ENCODE peak calls at places on chromosome 13, in nine cellular contexts. One of them, this sample, is unnamed.

GRCh38 chr13:49356224-49356623 is 87.6 kb downstream of the CAB39L start:
- DNase-seq in cardiac fibroblast: peak
- DNase-seq in choroid plexus epithelial cell: peak
- DNase-seq in D341Med: no peak
- DNase-seq in ascending aorta: no peak
- DNase-seq in GM20000: no peak
- DNase-seq in stimulated activated CD8-positive, alpha-beta memory T cell treated with anti-CD3 and anti-CD28 coated beads, Interleukin-7, amount 100 ng/mL, for 4 hours: no peak
- DNase-seq in heart right ventricle: no peak
- DNase-seq in ecto neural progenitor cell: no peak
- DNase-seq in this sample: no peak

GRCh38 chr13:110387451-110388140 is 80.5 kb downstream of the COL4A2 start:
- DNase-seq in cardiac fibroblast: peak
- DNase-seq in choroid plexus epithelial cell: peak
- DNase-seq in D341Med: no peak
- DNase-seq in ascending aorta: peak
- DNase-seq in GM20000: peak
- DNase-seq in stimulated activated CD8-positive, alpha-beta memory T cell treated with anti-CD3 and anti-CD28 coated beads, Interleukin-7, amount 100 ng/mL, for 4 hours: no peak
- DNase-seq in heart right ventricle: peak
- DNase-seq in ecto neural progenitor cell: no peak
- DNase-seq in this sample: peak

GRCh38 chr13:36345438-36346221 is 564 bp downstream of the SPART start:
- DNase-seq in cardiac fibroblast: peak
- DNase-seq in choroid plexus epithelial cell: peak
- DNase-seq in D341Med: peak
- DNase-seq in ascending aorta: peak
- DNase-seq in GM20000: peak
- DNase-seq in stimulated activated CD8-positive, alpha-beta memory T cell treated with anti-CD3 and anti-CD28 coated beads, Interleukin-7, amount 100 ng/mL, for 4 hours: peak
- DNase-seq in heart right ventricle: peak
- DNase-seq in ecto neural progenitor cell: peak
- DNase-seq in this sample: peak

GRCh38 chr13:79108914-79109643 is 297.0 kb downstream of the RBM26 start:
- DNase-seq in cardiac fibroblast: no peak
- DNase-seq in choroid plexus epithelial cell: no peak
- DNase-seq in D341Med: no peak
- DNase-seq in ascending aorta: no peak
- DNase-seq in GM20000: no peak
- DNase-seq in stimulated activated CD8-positive, alpha-beta memory T cell treated with anti-CD3 and anti-CD28 coated beads, Interleukin-7, amount 100 ng/mL, for 4 hours: no peak
- DNase-seq in heart right ventricle: no peak
- DNase-seq in ecto neural progenitor cell: no peak
- DNase-seq in this sample: no peak

GRCh38 chr13:85287528-85287927 is 511.7 kb downstream of the SLITRK6 start:
- DNase-seq in cardiac fibroblast: no peak
- DNase-seq in choroid plexus epithelial cell: no peak
- DNase-seq in D341Med: no peak
- DNase-seq in ascending aorta: no peak
- DNase-seq in GM20000: no peak
- DNase-seq in stimulated activated CD8-positive, alpha-beta memory T cell treated with anti-CD3 and anti-CD28 coated beads, Interleukin-7, amount 100 ng/mL, for 4 hours: no peak
- DNase-seq in heart right ventricle: no peak
- DNase-seq in ecto neural progenitor cell: no peak
- DNase-seq in this sample: no peak

GRCh38 chr13:32426191-32426980 is 1.5 kb downstream of the N4BP2L1 start:
- DNase-seq in cardiac fibroblast: no peak
- DNase-seq in choroid plexus epithelial cell: peak
- DNase-seq in D341Med: no peak
- DNase-seq in ascending aorta: no peak
- DNase-seq in GM20000: peak
- DNase-seq in stimulated activated CD8-positive, alpha-beta memory T cell treated with anti-CD3 and anti-CD28 coated beads, Interleukin-7, amount 100 ng/mL, for 4 hours: peak
- DNase-seq in heart right ventricle: no peak
- DNase-seq in ecto neural progenitor cell: no peak
- DNase-seq in this sample: no peak

GRCh38 chr13:79736356-79736755 is 255.4 kb downstream of the NDFIP2 start:
- DNase-seq in cardiac fibroblast: no peak
- DNase-seq in choroid plexus epithelial cell: no peak
- DNase-seq in D341Med: no peak
- DNase-seq in ascending aorta: no peak
- DNase-seq in GM20000: no peak
- DNase-seq in stimulated activated CD8-positive, alpha-beta memory T cell treated with anti-CD3 and anti-CD28 coated beads, Interleukin-7, amount 100 ng/mL, for 4 hours: no peak
- DNase-seq in heart right ventricle: no peak
- DNase-seq in ecto neural progenitor cell: no peak
- DNase-seq in this sample: no peak

GRCh38 chr13:30224732-30225131 is 82.6 kb downstream of the KATNAL1 start:
- DNase-seq in cardiac fibroblast: peak
- DNase-seq in choroid plexus epithelial cell: peak
- DNase-seq in D341Med: no peak
- DNase-seq in ascending aorta: no peak
- DNase-seq in GM20000: no peak
- DNase-seq in stimulated activated CD8-positive, alpha-beta memory T cell treated with anti-CD3 and anti-CD28 coated beads, Interleukin-7, amount 100 ng/mL, for 4 hours: no peak
- DNase-seq in heart right ventricle: no peak
- DNase-seq in ecto neural progenitor cell: no peak
- DNase-seq in this sample: no peak

GRCh38 chr13:59437902-59438301 is 725.8 kb downstream of the DIAPH3 start:
- DNase-seq in cardiac fibroblast: no peak
- DNase-seq in choroid plexus epithelial cell: no peak
- DNase-seq in D341Med: no peak
- DNase-seq in ascending aorta: no peak
- DNase-seq in GM20000: no peak
- DNase-seq in stimulated activated CD8-positive, alpha-beta memory T cell treated with anti-CD3 and anti-CD28 coated beads, Interleukin-7, amount 100 ng/mL, for 4 hours: no peak
- DNase-seq in heart right ventricle: no peak
- DNase-seq in ecto neural progenitor cell: no peak
- DNase-seq in this sample: no peak

GRCh38 chr13:25886438-25887214 is 165.2 kb downstream of the SHISA2 start:
- DNase-seq in cardiac fibroblast: peak
- DNase-seq in choroid plexus epithelial cell: peak
- DNase-seq in D341Med: no peak
- DNase-seq in ascending aorta: no peak
- DNase-seq in GM20000: no peak
- DNase-seq in stimulated activated CD8-positive, alpha-beta memory T cell treated with anti-CD3 and anti-CD28 coated beads, Interleukin-7, amount 100 ng/mL, for 4 hours: no peak
- DNase-seq in heart right ventricle: no peak
- DNase-seq in ecto neural progenitor cell: no peak
- DNase-seq in this sample: no peak

GRCh38 chr13:84230568-84230967 is 348.3 kb upstream of the SLITRK1 start:
- DNase-seq in cardiac fibroblast: no peak
- DNase-seq in choroid plexus epithelial cell: no peak
- DNase-seq in D341Med: no peak
- DNase-seq in ascending aorta: no peak
- DNase-seq in GM20000: no peak
- DNase-seq in stimulated activated CD8-positive, alpha-beta memory T cell treated with anti-CD3 and anti-CD28 coated beads, Interleukin-7, amount 100 ng/mL, for 4 hours: no peak
- DNase-seq in heart right ventricle: no peak
- DNase-seq in ecto neural progenitor cell: no peak
- DNase-seq in this sample: no peak

GRCh38 chr13:90047600-90047999 is 1299.9 kb upstream of the MIR17HG start:
- DNase-seq in cardiac fibroblast: no peak
- DNase-seq in choroid plexus epithelial cell: no peak
- DNase-seq in D341Med: no peak
- DNase-seq in ascending aorta: no peak
- DNase-seq in GM20000: no peak
- DNase-seq in stimulated activated CD8-positive, alpha-beta memory T cell treated with anti-CD3 and anti-CD28 coated beads, Interleukin-7, amount 100 ng/mL, for 4 hours: no peak
- DNase-seq in heart right ventricle: no peak
- DNase-seq in ecto neural progenitor cell: no peak
- DNase-seq in this sample: no peak

GRCh38 chr13:114046447-114046846 is 72.6 kb upstream of the C13orf46 start:
- DNase-seq in cardiac fibroblast: no peak
- DNase-seq in choroid plexus epithelial cell: no peak
- DNase-seq in D341Med: no peak
- DNase-seq in ascending aorta: no peak
- DNase-seq in GM20000: no peak
- DNase-seq in stimulated activated CD8-positive, alpha-beta memory T cell treated with anti-CD3 and anti-CD28 coated beads, Interleukin-7, amount 100 ng/mL, for 4 hours: no peak
- DNase-seq in heart right ventricle: no peak
- DNase-seq in ecto neural progenitor cell: no peak
- DNase-seq in this sample: no peak

GRCh38 chr13:78228211-78228610 is 309.6 kb upstream of the EDNRB start:
- DNase-seq in cardiac fibroblast: peak
- DNase-seq in choroid plexus epithelial cell: no peak
- DNase-seq in D341Med: no peak
- DNase-seq in ascending aorta: no peak
- DNase-seq in GM20000: no peak
- DNase-seq in stimulated activated CD8-positive, alpha-beta memory T cell treated with anti-CD3 and anti-CD28 coated beads, Interleukin-7, amount 100 ng/mL, for 4 hours: no peak
- DNase-seq in heart right ventricle: no peak
- DNase-seq in ecto neural progenitor cell: no peak
- DNase-seq in this sample: no peak

GRCh38 chr13:48265217-48265815 is 32.3 kb downstream of the ITM2B start:
- DNase-seq in cardiac fibroblast: no peak
- DNase-seq in choroid plexus epithelial cell: no peak
- DNase-seq in D341Med: no peak
- DNase-seq in ascending aorta: no peak
- DNase-seq in GM20000: peak
- DNase-seq in stimulated activated CD8-positive, alpha-beta memory T cell treated with anti-CD3 and anti-CD28 coated beads, Interleukin-7, amount 100 ng/mL, for 4 hours: peak
- DNase-seq in heart right ventricle: no peak
- DNase-seq in ecto neural progenitor cell: no peak
- DNase-seq in this sample: no peak

GRCh38 chr13:106230450-106230849 is 305.0 kb downstream of the EFNB2 start:
- DNase-seq in cardiac fibroblast: peak
- DNase-seq in choroid plexus epithelial cell: peak
- DNase-seq in D341Med: no peak
- DNase-seq in ascending aorta: no peak
- DNase-seq in GM20000: no peak
- DNase-seq in stimulated activated CD8-positive, alpha-beta memory T cell treated with anti-CD3 and anti-CD28 coated beads, Interleukin-7, amount 100 ng/mL, for 4 hours: no peak
- DNase-seq in heart right ventricle: no peak
- DNase-seq in ecto neural progenitor cell: no peak
- DNase-seq in this sample: no peak

GRCh38 chr13:103403814-103404213 is 337.6 kb upstream of the SLC10A2 start:
- DNase-seq in cardiac fibroblast: no peak
- DNase-seq in choroid plexus epithelial cell: no peak
- DNase-seq in D341Med: no peak
- DNase-seq in ascending aorta: no peak
- DNase-seq in GM20000: no peak
- DNase-seq in stimulated activated CD8-positive, alpha-beta memory T cell treated with anti-CD3 and anti-CD28 coated beads, Interleukin-7, amount 100 ng/mL, for 4 hours: no peak
- DNase-seq in heart right ventricle: no peak
- DNase-seq in ecto neural progenitor cell: no peak
- DNase-seq in this sample: no peak

GRCh38 chr13:59442946-59443345 is 720.8 kb downstream of the DIAPH3 start:
- DNase-seq in cardiac fibroblast: peak
- DNase-seq in choroid plexus epithelial cell: peak
- DNase-seq in D341Med: no peak
- DNase-seq in ascending aorta: no peak
- DNase-seq in GM20000: no peak
- DNase-seq in stimulated activated CD8-positive, alpha-beta memory T cell treated with anti-CD3 and anti-CD28 coated beads, Interleukin-7, amount 100 ng/mL, for 4 hours: no peak
- DNase-seq in heart right ventricle: no peak
- DNase-seq in ecto neural progenitor cell: no peak
- DNase-seq in this sample: no peak

GRCh38 chr13:110486061-110486780 is 75.3 kb downstream of the RAB20 start:
- DNase-seq in cardiac fibroblast: no peak
- DNase-seq in choroid plexus epithelial cell: no peak
- DNase-seq in D341Med: no peak
- DNase-seq in ascending aorta: no peak
- DNase-seq in GM20000: no peak
- DNase-seq in stimulated activated CD8-positive, alpha-beta memory T cell treated with anti-CD3 and anti-CD28 coated beads, Interleukin-7, amount 100 ng/mL, for 4 hours: no peak
- DNase-seq in heart right ventricle: no peak
- DNase-seq in ecto neural progenitor cell: no peak
- DNase-seq in this sample: no peak

GRCh38 chr13:100532090-100532766 is 56.4 kb downstream of the GGACT start:
- DNase-seq in cardiac fibroblast: no peak
- DNase-seq in choroid plexus epithelial cell: no peak
- DNase-seq in D341Med: no peak
- DNase-seq in ascending aorta: no peak
- DNase-seq in GM20000: no peak
- DNase-seq in stimulated activated CD8-positive, alpha-beta memory T cell treated with anti-CD3 and anti-CD28 coated beads, Interleukin-7, amount 100 ng/mL, for 4 hours: no peak
- DNase-seq in heart right ventricle: no peak
- DNase-seq in ecto neural progenitor cell: no peak
- DNase-seq in this sample: no peak

GRCh38 chr13:43303040-43303729 is 279.8 kb downstream of the DNAJC15 start:
- DNase-seq in cardiac fibroblast: peak
- DNase-seq in choroid plexus epithelial cell: peak
- DNase-seq in D341Med: peak
- DNase-seq in ascending aorta: no peak
- DNase-seq in GM20000: peak
- DNase-seq in stimulated activated CD8-positive, alpha-beta memory T cell treated with anti-CD3 and anti-CD28 coated beads, Interleukin-7, amount 100 ng/mL, for 4 hours: no peak
- DNase-seq in heart right ventricle: peak
- DNase-seq in ecto neural progenitor cell: peak
- DNase-seq in this sample: peak

GRCh38 chr13:28392896-28393295 is 102.0 kb downstream of the FLT1 start:
- DNase-seq in cardiac fibroblast: no peak
- DNase-seq in choroid plexus epithelial cell: no peak
- DNase-seq in D341Med: no peak
- DNase-seq in ascending aorta: no peak
- DNase-seq in GM20000: no peak
- DNase-seq in stimulated activated CD8-positive, alpha-beta memory T cell treated with anti-CD3 and anti-CD28 coated beads, Interleukin-7, amount 100 ng/mL, for 4 hours: no peak
- DNase-seq in heart right ventricle: no peak
- DNase-seq in ecto neural progenitor cell: no peak
- DNase-seq in this sample: no peak

GRCh38 chr13:73304442-73304841 is 245.6 kb downstream of the KLF5 start:
- DNase-seq in cardiac fibroblast: no peak
- DNase-seq in choroid plexus epithelial cell: no peak
- DNase-seq in D341Med: no peak
- DNase-seq in ascending aorta: no peak
- DNase-seq in GM20000: no peak
- DNase-seq in stimulated activated CD8-positive, alpha-beta memory T cell treated with anti-CD3 and anti-CD28 coated beads, Interleukin-7, amount 100 ng/mL, for 4 hours: no peak
- DNase-seq in heart right ventricle: no peak
- DNase-seq in ecto neural progenitor cell: no peak
- DNase-seq in this sample: no peak

GRCh38 chr13:43831088-43831487 is 44.3 kb upstream of the ENOX1 start:
- DNase-seq in cardiac fibroblast: peak
- DNase-seq in choroid plexus epithelial cell: peak
- DNase-seq in D341Med: no peak
- DNase-seq in ascending aorta: no peak
- DNase-seq in GM20000: no peak
- DNase-seq in stimulated activated CD8-positive, alpha-beta memory T cell treated with anti-CD3 and anti-CD28 coated beads, Interleukin-7, amount 100 ng/mL, for 4 hours: no peak
- DNase-seq in heart right ventricle: no peak
- DNase-seq in ecto neural progenitor cell: no peak
- DNase-seq in this sample: no peak

GRCh38 chr13:76500894-76501293 is 385.3 kb downstream of the KCTD12 start:
- DNase-seq in cardiac fibroblast: no peak
- DNase-seq in choroid plexus epithelial cell: no peak
- DNase-seq in D341Med: no peak
- DNase-seq in ascending aorta: no peak
- DNase-seq in GM20000: no peak
- DNase-seq in stimulated activated CD8-positive, alpha-beta memory T cell treated with anti-CD3 and anti-CD28 coated beads, Interleukin-7, amount 100 ng/mL, for 4 hours: no peak
- DNase-seq in heart right ventricle: no peak
- DNase-seq in ecto neural progenitor cell: no peak
- DNase-seq in this sample: no peak

GRCh38 chr13:107447591-107447990 is 767.7 kb downstream of the LIG4 start:
- DNase-seq in cardiac fibroblast: no peak
- DNase-seq in choroid plexus epithelial cell: no peak
- DNase-seq in D341Med: no peak
- DNase-seq in ascending aorta: no peak
- DNase-seq in GM20000: no peak
- DNase-seq in stimulated activated CD8-positive, alpha-beta memory T cell treated with anti-CD3 and anti-CD28 coated beads, Interleukin-7, amount 100 ng/mL, for 4 hours: no peak
- DNase-seq in heart right ventricle: no peak
- DNase-seq in ecto neural progenitor cell: no peak
- DNase-seq in this sample: no peak

GRCh38 chr13:45718063-45718462 is 15.9 kb downstream of the CBY2 start:
- DNase-seq in cardiac fibroblast: peak
- DNase-seq in choroid plexus epithelial cell: peak
- DNase-seq in D341Med: peak
- DNase-seq in ascending aorta: no peak
- DNase-seq in GM20000: peak
- DNase-seq in stimulated activated CD8-positive, alpha-beta memory T cell treated with anti-CD3 and anti-CD28 coated beads, Interleukin-7, amount 100 ng/mL, for 4 hours: no peak
- DNase-seq in heart right ventricle: no peak
- DNase-seq in ecto neural progenitor cell: no peak
- DNase-seq in this sample: no peak

GRCh38 chr13:67620665-67621064 is 390.5 kb upstream of the PCDH9 start:
- DNase-seq in cardiac fibroblast: no peak
- DNase-seq in choroid plexus epithelial cell: peak
- DNase-seq in D341Med: no peak
- DNase-seq in ascending aorta: no peak
- DNase-seq in GM20000: no peak
- DNase-seq in stimulated activated CD8-positive, alpha-beta memory T cell treated with anti-CD3 and anti-CD28 coated beads, Interleukin-7, amount 100 ng/mL, for 4 hours: no peak
- DNase-seq in heart right ventricle: no peak
- DNase-seq in ecto neural progenitor cell: no peak
- DNase-seq in this sample: no peak

GRCh38 chr13:23447927-23448326 is 14.4 kb upstream of the SACS start:
- DNase-seq in cardiac fibroblast: peak
- DNase-seq in choroid plexus epithelial cell: peak
- DNase-seq in D341Med: no peak
- DNase-seq in ascending aorta: no peak
- DNase-seq in GM20000: no peak
- DNase-seq in stimulated activated CD8-positive, alpha-beta memory T cell treated with anti-CD3 and anti-CD28 coated beads, Interleukin-7, amount 100 ng/mL, for 4 hours: no peak
- DNase-seq in heart right ventricle: no peak
- DNase-seq in ecto neural progenitor cell: no peak
- DNase-seq in this sample: no peak

GRCh38 chr13:51955841-51956603 is 55.2 kb downstream of the ATP7B start:
- DNase-seq in cardiac fibroblast: no peak
- DNase-seq in choroid plexus epithelial cell: no peak
- DNase-seq in D341Med: no peak
- DNase-seq in ascending aorta: no peak
- DNase-seq in GM20000: no peak
- DNase-seq in stimulated activated CD8-positive, alpha-beta memory T cell treated with anti-CD3 and anti-CD28 coated beads, Interleukin-7, amount 100 ng/mL, for 4 hours: no peak
- DNase-seq in heart right ventricle: no peak
- DNase-seq in ecto neural progenitor cell: no peak
- DNase-seq in this sample: no peak

This sample was measured in ovary.